ENCODE peak calls at places on chromosome 16, in seven cellular contexts. U is colonic mucosa, Q is K562, J is GM12878, X is cardiac muscle cell, E is astrocyte of the cerebellum, M is heart left ventricle. A is an unnamed sample.

GRCh38 chr16:87409153-87409552 is 17.0 kb downstream of the MAP1LC3B start:
- DNase-seq in Q (no peak), U (no peak), X (no peak), M (no peak), E (no peak), J (no peak), A (no peak)

GRCh38 chr16:3952342-3953131 is 72.0 kb upstream of the CREBBP start:
- DNase-seq in M (peak; percentile 84), E (no peak), U (peak; percentile 38), Q (no peak), J (no peak), X (no peak), A (no peak)

GRCh38 chr16:23917621-23918020 is 81.8 kb downstream of the PRKCB start:
- DNase-seq in U (no peak), E (no peak), X (no peak), M (no peak), J (peak; percentile 76), Q (no peak), A (no peak)

GRCh38 chr16:3164121-3164991 is 23.6 kb upstream of the OR1F1 start:
- DNase-seq in U (no peak), E (no peak), J (no peak), Q (no peak), M (no peak), X (no peak), A (no peak)

GRCh38 chr16:67676516-67676915 is 9.9 kb downstream of the C16orf86 start:
- DNase-seq in M (no peak), E (no peak), Q (no peak), X (no peak), U (no peak), J (no peak), A (no peak)

GRCh38 chr16:78684040-78684611 is 584.7 kb downstream of the WWOX start:
- DNase-seq in E (peak; percentile 31), U (peak; percentile 30), X (no peak), Q (no peak), J (no peak), M (peak; percentile 56), A (no peak)

GRCh38 chr16:57390635-57391307 is 13.8 kb upstream of the CCL17 start:
- DNase-seq in M (no peak), E (no peak), Q (no peak), J (no peak), X (no peak), U (no peak), A (no peak)

GRCh38 chr16:85089485-85089884 is 22.8 kb downstream of the CIBAR2 start:
- DNase-seq in M (no peak), J (no peak), E (no peak), Q (no peak), U (no peak), X (peak; percentile 41), A (no peak)

GRCh38 chr16:86718118-86718517 is 139.8 kb downstream of the FOXL1 start:
- DNase-seq in Q (no peak), J (peak; percentile 3), X (no peak), M (no peak), U (no peak), E (no peak), A (no peak)

GRCh38 chr16:3242709-3243108 is 7.8 kb upstream of the ZNF200 start:
- DNase-seq in J (no peak), E (no peak), X (no peak), U (no peak), Q (no peak), M (no peak), A (no peak)

GRCh38 chr16:57757326-57757786 is 21.8 kb downstream of the KATNB1 start:
- DNase-seq in Q (peak; percentile 90), J (no peak), E (no peak), X (peak; percentile 82), U (peak; percentile 94), M (peak; percentile 89), A (no peak)

GRCh38 chr16:5045499-5046115 is 11.9 kb upstream of the NAGPA start:
- DNase-seq in M (no peak), J (no peak), Q (no peak), U (no peak), E (no peak), X (no peak), A (no peak)

GRCh38 chr16:75116081-75116910 is at the start of gene LDHD:
- DNase-seq in U (peak; percentile 83), M (peak; percentile 86), E (no peak), J (no peak), X (peak; percentile 75), Q (peak; percentile 55), A (no peak)

GRCh38 chr16:26665166-26665939 is 401.4 kb upstream of the C16orf82 start:
- DNase-seq in M (no peak), Q (no peak), U (no peak), J (no peak), E (no peak), X (no peak), A (no peak)

GRCh38 chr16:48623304-48624016 is 13.5 kb upstream of the N4BP1 start:
- DNase-seq in X (peak; percentile 85), Q (peak; percentile 85), E (peak; percentile 31), J (peak; percentile 53), M (peak; percentile 82), U (peak; percentile 85), A (peak; percentile 30)

GRCh38 chr16:21145738-21146137 is 4.9 kb downstream of the DNAH3 start:
- DNase-seq in U (no peak), J (no peak), E (no peak), Q (no peak), X (no peak), M (no peak), A (no peak)

GRCh38 chr16:23420011-23420410 is 33.0 kb downstream of the COG7 start:
- DNase-seq in E (no peak), X (no peak), Q (no peak), M (no peak), U (no peak), J (no peak), A (no peak)

GRCh38 chr16:73068546-73069401 is 20.8 kb upstream of the ZFHX3 start:
- DNase-seq in M (peak; percentile 82), E (no peak), Q (no peak), J (no peak), X (peak; percentile 82), U (no peak), A (peak; percentile 74)

GRCh38 chr16:66928702-66929388 is 3.5 kb upstream of the RRAD start:
- DNase-seq in X (peak; percentile 68), U (no peak), M (no peak), J (no peak), Q (peak; percentile 75), E (no peak), A (no peak)

GRCh38 chr16:67150833-67151396 is at the start of gene B3GNT9:
- DNase-seq in J (no peak), X (peak; percentile 72), Q (peak; percentile 52), M (peak; percentile 84), U (peak; percentile 74), E (no peak), A (no peak)

GRCh38 chr16:82460761-82461160 is 166.0 kb upstream of the CDH13 start:
- DNase-seq in M (no peak), Q (no peak), U (no peak), J (no peak), X (no peak), E (no peak), A (no peak)

GRCh38 chr16:66058181-66058580 is 308.3 kb upstream of the CDH5 start:
- DNase-seq in J (no peak), E (peak; percentile 96), Q (no peak), U (no peak), M (no peak), X (no peak), A (peak; percentile 89)

DNA sequence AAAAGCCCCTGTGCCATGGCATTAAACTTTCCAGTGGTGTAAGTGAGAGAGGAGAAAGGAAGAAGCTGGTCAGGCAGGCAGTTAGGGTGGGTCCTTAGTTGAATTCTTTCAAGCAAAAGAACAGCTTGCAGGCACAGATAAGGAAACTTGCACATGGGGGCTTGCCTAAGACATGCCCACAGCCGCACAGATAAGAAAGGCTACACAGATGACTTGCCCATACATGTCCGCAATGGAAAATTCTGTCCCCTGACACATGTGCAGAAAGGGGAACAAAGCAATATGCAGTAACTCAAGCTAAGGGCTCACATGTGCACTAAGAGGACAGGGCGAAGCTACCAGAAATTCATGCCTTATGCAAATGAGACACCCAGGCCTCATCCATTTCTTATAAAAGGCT is 69.9 kb downstream of the GSG1L start:
- DNase-seq in U (no peak), Q (no peak), X (no peak), M (no peak), J (no peak), E (no peak), A (no peak)
- TF ChIP-seq CTCF in U (no peak), Q (no peak), X (no peak), M (no peak), J (no peak), E (no peak), A (no peak)

DNA sequence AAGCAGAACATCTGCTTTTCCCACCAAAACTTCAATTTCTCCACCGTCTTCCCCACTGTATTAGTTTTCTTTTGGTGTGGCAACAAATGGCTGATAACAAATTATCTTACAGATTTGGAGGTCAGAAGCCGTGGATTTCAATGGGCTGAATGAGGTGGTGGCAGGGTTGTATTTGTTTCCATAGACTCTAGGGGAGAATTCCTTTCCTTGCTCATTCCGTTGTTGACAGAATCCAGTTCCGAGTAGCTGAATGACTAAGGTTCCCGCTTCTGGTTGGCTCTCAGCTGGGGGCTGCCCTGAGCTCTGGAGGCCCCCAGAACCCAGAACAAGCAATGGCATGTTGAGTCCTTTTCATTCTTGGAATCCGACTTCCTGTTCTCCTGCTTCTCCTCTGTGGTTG is 280.3 kb downstream of the SNX29 start:
- DNase-seq in X (no peak), J (no peak), Q (no peak), M (no peak), E (no peak), U (no peak), A (no peak)
- H3K4me3 ChIP-seq in X (no peak overlapping the region), J (no peak overlapping the region), Q (no peak overlapping the region), M (no peak overlapping the region), E (no peak overlapping the region), U (no peak overlapping the region), A (no peak overlapping the region)

GRCh38 chr16:1614226-1615102 is 2.3 kb downstream of the CRAMP1 start:
- DNase-seq in M (no peak), E (no peak), X (peak; percentile 68), J (no peak), U (peak; percentile 22), Q (peak; percentile 48), A (no peak)
- TF ChIP-seq CTCF in M (no peak), E (no peak), X (no peak), J (no peak), U (no peak), Q (no peak), A (no peak)

GRCh38 chr16:15701367-15701766 is 51.3 kb downstream of the NDE1 start:
- DNase-seq in U (no peak), M (no peak), J (no peak), E (no peak), X (no peak), Q (no peak), A (no peak)
- H3K4me3 ChIP-seq in U (no peak overlapping the region), M (no peak overlapping the region), J (no peak overlapping the region), E (no peak overlapping the region), X (no peak overlapping the region), Q (no peak overlapping the region), A (no peak overlapping the region)